ENCODE peak calls at places on chromosomes 5 and 9, in ten cellular contexts. One of them, this sample, is unnamed.

GRCh38 chr5:123429993-123430392 is 6.8 kb upstream of the CEP120 start:
- DNase-seq in cardiac fibroblast: peak
- DNase-seq in T47D: peak
- DNase-seq in hippocampal formation: no peak
- DNase-seq in EL: peak
- DNase-seq in NCI-H2081: no peak
- DNase-seq in stimulated activated CD8-positive, alpha-beta memory T cell treated with anti-CD3 and anti-CD28 coated beads, Interleukin-4, amount 100 ng/mL, for 1 hour: no peak
- DNase-seq in activated effector memory CD4-positive, alpha-beta T cell treated with Interleukin-2 at 50 U/mL for 16 hours: no peak
- DNase-seq in ureter: no peak
- DNase-seq in fibroblast of the conjunctiva: peak
- DNase-seq in this sample: peak

GRCh38 chr5:151757233-151758140 is 944 bp downstream of the ATOX1 start:
- DNase-seq in cardiac fibroblast: no peak
- DNase-seq in T47D: peak
- DNase-seq in hippocampal formation: no peak
- DNase-seq in EL: no peak
- DNase-seq in NCI-H2081: peak
- DNase-seq in stimulated activated CD8-positive, alpha-beta memory T cell treated with anti-CD3 and anti-CD28 coated beads, Interleukin-4, amount 100 ng/mL, for 1 hour: no peak
- DNase-seq in activated effector memory CD4-positive, alpha-beta T cell treated with Interleukin-2 at 50 U/mL for 16 hours: no peak
- DNase-seq in ureter: no peak
- DNase-seq in fibroblast of the conjunctiva: no peak
- DNase-seq in this sample: no peak

GRCh38 chr5:104774372-104774771 is 1211.8 kb upstream of the NUDT12 start:
- DNase-seq in cardiac fibroblast: no peak
- DNase-seq in T47D: no peak
- DNase-seq in hippocampal formation: no peak
- DNase-seq in EL: no peak
- DNase-seq in NCI-H2081: no peak
- DNase-seq in stimulated activated CD8-positive, alpha-beta memory T cell treated with anti-CD3 and anti-CD28 coated beads, Interleukin-4, amount 100 ng/mL, for 1 hour: no peak
- DNase-seq in activated effector memory CD4-positive, alpha-beta T cell treated with Interleukin-2 at 50 U/mL for 16 hours: no peak
- DNase-seq in ureter: no peak
- DNase-seq in fibroblast of the conjunctiva: no peak
- DNase-seq in this sample: no peak

GRCh38 chr9:16705121-16705604 is 165.3 kb downstream of the BNC2 start:
- DNase-seq in cardiac fibroblast: peak
- DNase-seq in T47D: no peak
- DNase-seq in hippocampal formation: no peak
- DNase-seq in EL: peak
- DNase-seq in NCI-H2081: no peak
- DNase-seq in stimulated activated CD8-positive, alpha-beta memory T cell treated with anti-CD3 and anti-CD28 coated beads, Interleukin-4, amount 100 ng/mL, for 1 hour: no peak
- DNase-seq in activated effector memory CD4-positive, alpha-beta T cell treated with Interleukin-2 at 50 U/mL for 16 hours: no peak
- DNase-seq in ureter: peak
- DNase-seq in fibroblast of the conjunctiva: peak
- DNase-seq in this sample: peak

GRCh38 chr9:92191801-92192200 is 76.6 kb upstream of the SPTLC1 start:
- DNase-seq in cardiac fibroblast: peak
- DNase-seq in T47D: no peak
- DNase-seq in hippocampal formation: no peak
- DNase-seq in EL: peak
- DNase-seq in NCI-H2081: no peak
- DNase-seq in stimulated activated CD8-positive, alpha-beta memory T cell treated with anti-CD3 and anti-CD28 coated beads, Interleukin-4, amount 100 ng/mL, for 1 hour: no peak
- DNase-seq in activated effector memory CD4-positive, alpha-beta T cell treated with Interleukin-2 at 50 U/mL for 16 hours: no peak
- DNase-seq in ureter: no peak
- DNase-seq in fibroblast of the conjunctiva: peak
- DNase-seq in this sample: no peak

GRCh38 chr5:74328221-74328630 is 312.3 kb downstream of the ENC1 start:
- DNase-seq in cardiac fibroblast: no peak
- DNase-seq in T47D: peak
- DNase-seq in hippocampal formation: no peak
- DNase-seq in EL: no peak
- DNase-seq in NCI-H2081: no peak
- DNase-seq in stimulated activated CD8-positive, alpha-beta memory T cell treated with anti-CD3 and anti-CD28 coated beads, Interleukin-4, amount 100 ng/mL, for 1 hour: no peak
- DNase-seq in activated effector memory CD4-positive, alpha-beta T cell treated with Interleukin-2 at 50 U/mL for 16 hours: no peak
- DNase-seq in ureter: no peak
- DNase-seq in fibroblast of the conjunctiva: no peak
- DNase-seq in this sample: no peak

GRCh38 chr5:167348286-167348926 is 943.0 kb upstream of the WWC1 start:
- DNase-seq in cardiac fibroblast: no peak
- DNase-seq in T47D: no peak
- DNase-seq in hippocampal formation: no peak
- DNase-seq in EL: no peak
- DNase-seq in NCI-H2081: no peak
- DNase-seq in stimulated activated CD8-positive, alpha-beta memory T cell treated with anti-CD3 and anti-CD28 coated beads, Interleukin-4, amount 100 ng/mL, for 1 hour: no peak
- DNase-seq in activated effector memory CD4-positive, alpha-beta T cell treated with Interleukin-2 at 50 U/mL for 16 hours: no peak
- DNase-seq in ureter: no peak
- DNase-seq in fibroblast of the conjunctiva: no peak
- DNase-seq in this sample: no peak

GRCh38 chr9:120698766-120699165 is 15.5 kb downstream of the MEGF9 start:
- DNase-seq in cardiac fibroblast: peak
- DNase-seq in T47D: peak
- DNase-seq in hippocampal formation: peak
- DNase-seq in EL: no peak
- DNase-seq in NCI-H2081: peak
- DNase-seq in stimulated activated CD8-positive, alpha-beta memory T cell treated with anti-CD3 and anti-CD28 coated beads, Interleukin-4, amount 100 ng/mL, for 1 hour: no peak
- DNase-seq in activated effector memory CD4-positive, alpha-beta T cell treated with Interleukin-2 at 50 U/mL for 16 hours: no peak
- DNase-seq in ureter: no peak
- DNase-seq in fibroblast of the conjunctiva: no peak
- DNase-seq in this sample: no peak

GRCh38 chr5:89437450-89438435 is 554.8 kb upstream of the MEF2C start:
- DNase-seq in cardiac fibroblast: peak
- DNase-seq in T47D: no peak
- DNase-seq in hippocampal formation: no peak
- DNase-seq in EL: no peak
- DNase-seq in NCI-H2081: peak
- DNase-seq in stimulated activated CD8-positive, alpha-beta memory T cell treated with anti-CD3 and anti-CD28 coated beads, Interleukin-4, amount 100 ng/mL, for 1 hour: no peak
- DNase-seq in activated effector memory CD4-positive, alpha-beta T cell treated with Interleukin-2 at 50 U/mL for 16 hours: no peak
- DNase-seq in ureter: no peak
- DNase-seq in fibroblast of the conjunctiva: no peak
- DNase-seq in this sample: peak

GRCh38 chr9:92725726-92726125 is 38.9 kb downstream of the BICD2 start:
- DNase-seq in cardiac fibroblast: no peak
- DNase-seq in T47D: no peak
- DNase-seq in hippocampal formation: no peak
- DNase-seq in EL: no peak
- DNase-seq in NCI-H2081: no peak
- DNase-seq in stimulated activated CD8-positive, alpha-beta memory T cell treated with anti-CD3 and anti-CD28 coated beads, Interleukin-4, amount 100 ng/mL, for 1 hour: no peak
- DNase-seq in activated effector memory CD4-positive, alpha-beta T cell treated with Interleukin-2 at 50 U/mL for 16 hours: no peak
- DNase-seq in ureter: no peak
- DNase-seq in fibroblast of the conjunctiva: no peak
- DNase-seq in this sample: no peak

GRCh38 chr5:129096382-129096991 is 1.9 kb downstream of the ISOC1 start:
- DNase-seq in cardiac fibroblast: peak
- DNase-seq in T47D: no peak
- DNase-seq in hippocampal formation: no peak
- DNase-seq in EL: no peak
- DNase-seq in NCI-H2081: no peak
- DNase-seq in stimulated activated CD8-positive, alpha-beta memory T cell treated with anti-CD3 and anti-CD28 coated beads, Interleukin-4, amount 100 ng/mL, for 1 hour: no peak
- DNase-seq in activated effector memory CD4-positive, alpha-beta T cell treated with Interleukin-2 at 50 U/mL for 16 hours: no peak
- DNase-seq in ureter: no peak
- DNase-seq in fibroblast of the conjunctiva: no peak
- DNase-seq in this sample: no peak

GRCh38 chr5:107216587-107216986 is 454.1 kb downstream of the EFNA5 start:
- DNase-seq in cardiac fibroblast: no peak
- DNase-seq in T47D: no peak
- DNase-seq in hippocampal formation: no peak
- DNase-seq in EL: peak
- DNase-seq in NCI-H2081: no peak
- DNase-seq in stimulated activated CD8-positive, alpha-beta memory T cell treated with anti-CD3 and anti-CD28 coated beads, Interleukin-4, amount 100 ng/mL, for 1 hour: no peak
- DNase-seq in activated effector memory CD4-positive, alpha-beta T cell treated with Interleukin-2 at 50 U/mL for 16 hours: no peak
- DNase-seq in ureter: no peak
- DNase-seq in fibroblast of the conjunctiva: no peak
- DNase-seq in this sample: no peak

GRCh38 chr5:173458819-173459218 is 130.6 kb upstream of the STC2 start:
- DNase-seq in cardiac fibroblast: peak
- DNase-seq in T47D: no peak
- DNase-seq in hippocampal formation: no peak
- DNase-seq in EL: peak
- DNase-seq in NCI-H2081: no peak
- DNase-seq in stimulated activated CD8-positive, alpha-beta memory T cell treated with anti-CD3 and anti-CD28 coated beads, Interleukin-4, amount 100 ng/mL, for 1 hour: no peak
- DNase-seq in activated effector memory CD4-positive, alpha-beta T cell treated with Interleukin-2 at 50 U/mL for 16 hours: no peak
- DNase-seq in ureter: no peak
- DNase-seq in fibroblast of the conjunctiva: no peak
- DNase-seq in this sample: peak

GRCh38 chr9:107439991-107440456 is 49.5 kb downstream of the KLF4 start:
- DNase-seq in cardiac fibroblast: peak
- DNase-seq in T47D: no peak
- DNase-seq in hippocampal formation: no peak
- DNase-seq in EL: no peak
- DNase-seq in NCI-H2081: no peak
- DNase-seq in stimulated activated CD8-positive, alpha-beta memory T cell treated with anti-CD3 and anti-CD28 coated beads, Interleukin-4, amount 100 ng/mL, for 1 hour: no peak
- DNase-seq in activated effector memory CD4-positive, alpha-beta T cell treated with Interleukin-2 at 50 U/mL for 16 hours: no peak
- DNase-seq in ureter: no peak
- DNase-seq in fibroblast of the conjunctiva: no peak
- DNase-seq in this sample: peak

GRCh38 chr5:401216-402034 is 41.6 kb upstream of the EXOC3 start:
- DNase-seq in cardiac fibroblast: no peak
- DNase-seq in T47D: no peak
- DNase-seq in hippocampal formation: no peak
- DNase-seq in EL: no peak
- DNase-seq in NCI-H2081: peak
- DNase-seq in stimulated activated CD8-positive, alpha-beta memory T cell treated with anti-CD3 and anti-CD28 coated beads, Interleukin-4, amount 100 ng/mL, for 1 hour: no peak
- DNase-seq in activated effector memory CD4-positive, alpha-beta T cell treated with Interleukin-2 at 50 U/mL for 16 hours: no peak
- DNase-seq in ureter: no peak
- DNase-seq in fibroblast of the conjunctiva: no peak
- DNase-seq in this sample: no peak

GRCh38 chr5:157730900-157731271 is 334 bp upstream of the THG1L start:
- DNase-seq in cardiac fibroblast: no peak
- DNase-seq in T47D: no peak
- DNase-seq in hippocampal formation: no peak
- DNase-seq in EL: no peak
- DNase-seq in NCI-H2081: no peak
- DNase-seq in stimulated activated CD8-positive, alpha-beta memory T cell treated with anti-CD3 and anti-CD28 coated beads, Interleukin-4, amount 100 ng/mL, for 1 hour: no peak
- DNase-seq in activated effector memory CD4-positive, alpha-beta T cell treated with Interleukin-2 at 50 U/mL for 16 hours: no peak
- DNase-seq in ureter: no peak
- DNase-seq in fibroblast of the conjunctiva: no peak
- DNase-seq in this sample: no peak

GRCh38 chr9:35867538-35867937 is 2.7 kb downstream of the OR13J1 start:
- DNase-seq in cardiac fibroblast: no peak
- DNase-seq in T47D: no peak
- DNase-seq in hippocampal formation: no peak
- DNase-seq in EL: no peak
- DNase-seq in NCI-H2081: no peak
- DNase-seq in stimulated activated CD8-positive, alpha-beta memory T cell treated with anti-CD3 and anti-CD28 coated beads, Interleukin-4, amount 100 ng/mL, for 1 hour: no peak
- DNase-seq in activated effector memory CD4-positive, alpha-beta T cell treated with Interleukin-2 at 50 U/mL for 16 hours: no peak
- DNase-seq in ureter: no peak
- DNase-seq in fibroblast of the conjunctiva: no peak
- DNase-seq in this sample: no peak

GRCh38 chr5:139823757-139824355 is 28.2 kb downstream of the PSD2 start:
- DNase-seq in cardiac fibroblast: no peak
- DNase-seq in T47D: no peak
- DNase-seq in hippocampal formation: no peak
- DNase-seq in EL: no peak
- DNase-seq in NCI-H2081: no peak
- DNase-seq in stimulated activated CD8-positive, alpha-beta memory T cell treated with anti-CD3 and anti-CD28 coated beads, Interleukin-4, amount 100 ng/mL, for 1 hour: no peak
- DNase-seq in activated effector memory CD4-positive, alpha-beta T cell treated with Interleukin-2 at 50 U/mL for 16 hours: no peak
- DNase-seq in ureter: no peak
- DNase-seq in fibroblast of the conjunctiva: no peak
- DNase-seq in this sample: no peak

GRCh38 chr5:54645888-54646284 is 128.3 kb downstream of the SNX18 start:
- DNase-seq in cardiac fibroblast: peak
- DNase-seq in T47D: no peak
- DNase-seq in hippocampal formation: no peak
- DNase-seq in EL: no peak
- DNase-seq in NCI-H2081: no peak
- DNase-seq in stimulated activated CD8-positive, alpha-beta memory T cell treated with anti-CD3 and anti-CD28 coated beads, Interleukin-4, amount 100 ng/mL, for 1 hour: no peak
- DNase-seq in activated effector memory CD4-positive, alpha-beta T cell treated with Interleukin-2 at 50 U/mL for 16 hours: no peak
- DNase-seq in ureter: no peak
- DNase-seq in fibroblast of the conjunctiva: no peak
- DNase-seq in this sample: no peak

GRCh38 chr5:143245929-143246561 is 157.4 kb downstream of the NR3C1 start:
- DNase-seq in cardiac fibroblast: peak
- DNase-seq in T47D: peak
- DNase-seq in hippocampal formation: no peak
- DNase-seq in EL: peak
- DNase-seq in NCI-H2081: peak
- DNase-seq in stimulated activated CD8-positive, alpha-beta memory T cell treated with anti-CD3 and anti-CD28 coated beads, Interleukin-4, amount 100 ng/mL, for 1 hour: no peak
- DNase-seq in activated effector memory CD4-positive, alpha-beta T cell treated with Interleukin-2 at 50 U/mL for 16 hours: no peak
- DNase-seq in ureter: no peak
- DNase-seq in fibroblast of the conjunctiva: peak
- DNase-seq in this sample: peak

GRCh38 chr9:117414220-117414905 is 494 bp downstream of the ASTN2 start:
- DNase-seq in cardiac fibroblast: peak
- DNase-seq in T47D: peak
- DNase-seq in hippocampal formation: peak
- DNase-seq in EL: peak
- DNase-seq in NCI-H2081: peak
- DNase-seq in stimulated activated CD8-positive, alpha-beta memory T cell treated with anti-CD3 and anti-CD28 coated beads, Interleukin-4, amount 100 ng/mL, for 1 hour: no peak
- DNase-seq in activated effector memory CD4-positive, alpha-beta T cell treated with Interleukin-2 at 50 U/mL for 16 hours: no peak
- DNase-seq in ureter: no peak
- DNase-seq in fibroblast of the conjunctiva: no peak
- DNase-seq in this sample: no peak

GRCh38 chr9:97529363-97530076 is 28.1 kb downstream of the TMOD1 start:
- DNase-seq in cardiac fibroblast: peak
- DNase-seq in T47D: no peak
- DNase-seq in hippocampal formation: no peak
- DNase-seq in EL: peak
- DNase-seq in NCI-H2081: no peak
- DNase-seq in stimulated activated CD8-positive, alpha-beta memory T cell treated with anti-CD3 and anti-CD28 coated beads, Interleukin-4, amount 100 ng/mL, for 1 hour: no peak
- DNase-seq in activated effector memory CD4-positive, alpha-beta T cell treated with Interleukin-2 at 50 U/mL for 16 hours: no peak
- DNase-seq in ureter: no peak
- DNase-seq in fibroblast of the conjunctiva: no peak
- DNase-seq in this sample: peak

GRCh38 chr5:167730121-167730520 is 561.3 kb upstream of the WWC1 start:
- DNase-seq in cardiac fibroblast: peak
- DNase-seq in T47D: no peak
- DNase-seq in hippocampal formation: no peak
- DNase-seq in EL: peak
- DNase-seq in NCI-H2081: no peak
- DNase-seq in stimulated activated CD8-positive, alpha-beta memory T cell treated with anti-CD3 and anti-CD28 coated beads, Interleukin-4, amount 100 ng/mL, for 1 hour: no peak
- DNase-seq in activated effector memory CD4-positive, alpha-beta T cell treated with Interleukin-2 at 50 U/mL for 16 hours: no peak
- DNase-seq in ureter: no peak
- DNase-seq in fibroblast of the conjunctiva: peak
- DNase-seq in this sample: peak

GRCh38 chr5:150780816-150781221 is 2.3 kb downstream of the SMIM3 start:
- DNase-seq in cardiac fibroblast: peak
- DNase-seq in T47D: no peak
- DNase-seq in hippocampal formation: no peak
- DNase-seq in EL: peak
- DNase-seq in NCI-H2081: no peak
- DNase-seq in stimulated activated CD8-positive, alpha-beta memory T cell treated with anti-CD3 and anti-CD28 coated beads, Interleukin-4, amount 100 ng/mL, for 1 hour: no peak
- DNase-seq in activated effector memory CD4-positive, alpha-beta T cell treated with Interleukin-2 at 50 U/mL for 16 hours: no peak
- DNase-seq in ureter: no peak
- DNase-seq in fibroblast of the conjunctiva: no peak
- DNase-seq in this sample: peak

GRCh38 chr5:67842806-67843205 is 372.8 kb upstream of the PIK3R1 start:
- DNase-seq in cardiac fibroblast: peak
- DNase-seq in T47D: peak
- DNase-seq in hippocampal formation: no peak
- DNase-seq in EL: peak
- DNase-seq in NCI-H2081: no peak
- DNase-seq in stimulated activated CD8-positive, alpha-beta memory T cell treated with anti-CD3 and anti-CD28 coated beads, Interleukin-4, amount 100 ng/mL, for 1 hour: no peak
- DNase-seq in activated effector memory CD4-positive, alpha-beta T cell treated with Interleukin-2 at 50 U/mL for 16 hours: no peak
- DNase-seq in ureter: no peak
- DNase-seq in fibroblast of the conjunctiva: peak
- DNase-seq in this sample: peak

GRCh38 chr9:94853887-94854286 is 127.4 kb downstream of the AOPEP start:
- DNase-seq in cardiac fibroblast: no peak
- DNase-seq in T47D: no peak
- DNase-seq in hippocampal formation: no peak
- DNase-seq in EL: no peak
- DNase-seq in NCI-H2081: no peak
- DNase-seq in stimulated activated CD8-positive, alpha-beta memory T cell treated with anti-CD3 and anti-CD28 coated beads, Interleukin-4, amount 100 ng/mL, for 1 hour: no peak
- DNase-seq in activated effector memory CD4-positive, alpha-beta T cell treated with Interleukin-2 at 50 U/mL for 16 hours: no peak
- DNase-seq in ureter: no peak
- DNase-seq in fibroblast of the conjunctiva: no peak
- DNase-seq in this sample: no peak

GRCh38 chr9:75239176-75239575 is 150.9 kb downstream of the OSTF1 start:
- DNase-seq in cardiac fibroblast: peak
- DNase-seq in T47D: peak
- DNase-seq in hippocampal formation: no peak
- DNase-seq in EL: peak
- DNase-seq in NCI-H2081: peak
- DNase-seq in stimulated activated CD8-positive, alpha-beta memory T cell treated with anti-CD3 and anti-CD28 coated beads, Interleukin-4, amount 100 ng/mL, for 1 hour: no peak
- DNase-seq in activated effector memory CD4-positive, alpha-beta T cell treated with Interleukin-2 at 50 U/mL for 16 hours: no peak
- DNase-seq in ureter: no peak
- DNase-seq in fibroblast of the conjunctiva: no peak
- DNase-seq in this sample: peak

GRCh38 chr5:145903862-145904261 is 31.0 kb upstream of the GRXCR2 start:
- DNase-seq in cardiac fibroblast: peak
- DNase-seq in T47D: no peak
- DNase-seq in hippocampal formation: no peak
- DNase-seq in EL: peak
- DNase-seq in NCI-H2081: no peak
- DNase-seq in stimulated activated CD8-positive, alpha-beta memory T cell treated with anti-CD3 and anti-CD28 coated beads, Interleukin-4, amount 100 ng/mL, for 1 hour: no peak
- DNase-seq in activated effector memory CD4-positive, alpha-beta T cell treated with Interleukin-2 at 50 U/mL for 16 hours: no peak
- DNase-seq in ureter: no peak
- DNase-seq in fibroblast of the conjunctiva: no peak
- DNase-seq in this sample: no peak

This sample was measured in HCEC 1CT.